ENCODE peak calls at places on chromosomes 1 and 21, in eight cellular contexts. J is iPS-NIHi11; C is cardiac muscle cell; W is kidney tubule cell; D is cardiac fibroblast; V is EL; S is activated naive CD4-positive, alpha-beta T cell treated with anti-CD3 and anti-CD28 coated beads, Interleukin-2, amount 10 ng/mL, durations not matched to agents 7 days and 5 days; T is IMR-90. P is an unnamed sample.

GRCh38 chr1:228045871-228046270 is 36.6 kb upstream of the ARF1 start:
- DNase-seq in T (no peak), S (no peak), V (no peak), C (no peak), D (no peak), W (no peak), J (peak; percentile 58), P (peak; percentile 40)

GRCh38 chr21:15549671-15550070 is 180.1 kb upstream of the USP25 start:
- DNase-seq in S (no peak), D (peak; percentile 2), V (peak; percentile 73), C (peak; percentile 25), T (peak; percentile 5), J (peak; percentile 15), W (peak; percentile 44), P (no peak)

GRCh38 chr1:75529488-75529887 is 81.4 kb downstream of the SLC44A5 start:
- DNase-seq in J (no peak), T (no peak), D (peak; percentile 22), S (no peak), C (peak; percentile 20), V (no peak), W (no peak), P (no peak)

GRCh38 chr1:33588726-33589125 is 116.3 kb downstream of the ZSCAN20 start:
- DNase-seq in W (no peak), J (no peak), D (no peak), V (no peak), S (no peak), C (no peak), T (no peak), P (no peak)

GRCh38 chr1:173224280-173224886 is 17.3 kb upstream of the TNFSF4 start:
- DNase-seq in S (no peak), D (no peak), V (peak; percentile 15), W (no peak), T (peak; percentile 28), C (no peak), J (no peak), P (no peak)

GRCh38 chr1:79852004-79852403 is 845.5 kb upstream of the ADGRL4 start:
- DNase-seq in J (no peak), T (no peak), S (no peak), D (no peak), V (no peak), C (no peak), W (peak; percentile 6), P (peak; percentile 9)

GRCh38 chr21:44092201-44092600 is 15.0 kb upstream of the PWP2 start:
- DNase-seq in T (no peak), S (no peak), J (no peak), C (no peak), W (no peak), D (no peak), V (no peak), P (no peak)

GRCh38 chr21:41755934-41756773 is 10.7 kb downstream of the RIPK4 start:
- DNase-seq in C (no peak), D (no peak), W (no peak), V (no peak), T (no peak), J (no peak), S (no peak), P (no peak)

GRCh38 chr1:63693956-63694607 is 79.7 kb upstream of the ROR1 start:
- DNase-seq in C (no peak), V (peak; percentile 39), D (peak; percentile 71), T (peak; percentile 52), W (peak; percentile 48), S (no peak), J (no peak), P (no peak)

GRCh38 chr1:198463709-198464108 is 76.8 kb downstream of the ATP6V1G3 start:
- DNase-seq in W (no peak), D (no peak), T (no peak), V (no peak), J (no peak), C (no peak), S (no peak), P (peak; percentile 39)

GRCh38 chr1:58903450-58904298 is 119.8 kb upstream of the JUN start:
- DNase-seq in S (peak; percentile 84), D (peak; percentile 97), J (peak; percentile 85), C (peak; percentile 97), T (peak; percentile 89), V (peak; percentile 93), W (peak; percentile 90), P (peak; percentile 74)

GRCh38 chr1:2274968-2275475 is 46.9 kb downstream of the SKI start:
- DNase-seq in C (no peak), T (no peak), W (no peak), D (no peak), V (no peak), S (no peak), J (no peak), P (no peak)

GRCh38 chr1:161177112-161177935 is at the start of gene B4GALT3:
- DNase-seq in T (peak; percentile 65), W (peak; percentile 81), V (peak; percentile 77), D (peak; percentile 80), S (peak; percentile 96), J (peak; percentile 99), C (peak; percentile 84), P (peak; percentile 59)

GRCh38 chr1:184033136-184033469 is 4.4 kb downstream of the COLGALT2 start:
- DNase-seq in V (no peak), D (no peak), T (no peak), J (no peak), S (no peak), C (no peak), W (no peak), P (no peak)

GRCh38 chr1:116855788-116856187 is 53.9 kb upstream of the PTGFRN start:
- DNase-seq in J (peak; percentile 29), S (no peak), D (peak; percentile 71), V (peak; percentile 77), C (peak; percentile 60), W (no peak), T (peak; percentile 39), P (no peak)

GRCh38 chr1:111804736-111805135 is 49.0 kb downstream of the DDX20 start:
- DNase-seq in S (no peak), C (no peak), T (no peak), J (no peak), W (no peak), D (no peak), V (no peak), P (no peak)

GRCh38 chr1:78419309-78419708 is 71.5 kb upstream of the PTGFR start:
- DNase-seq in J (no peak), T (peak; percentile 5), S (no peak), W (no peak), D (peak; percentile 21), V (peak; percentile 77), C (no peak), P (no peak)

GRCh38 chr1:117371436-117372151 is 4.3 kb downstream of the MAN1A2 start:
- DNase-seq in D (peak; percentile 73), T (peak; percentile 39), V (peak; percentile 57), W (no peak), J (no peak), C (peak; percentile 37), S (no peak), P (no peak)

GRCh38 chr1:14600405-14601150 is 2.1 kb downstream of the KAZN start:
- DNase-seq in S (no peak), T (no peak), J (no peak), C (no peak), W (peak; percentile 42), V (no peak), D (no peak), P (no peak)

GRCh38 chr1:179786815-179787736 is 44.0 kb downstream of the FAM163A start:
- DNase-seq in J (no peak), V (no peak), C (no peak), S (no peak), T (no peak), W (no peak), D (no peak), P (no peak)

GRCh38 chr1:12063141-12064072 is at the start of gene TNFRSF8:
- DNase-seq in T (peak; percentile 35), S (peak; percentile 62), C (peak; percentile 49), J (peak; percentile 60), D (peak; percentile 31), W (no peak), V (peak; percentile 43), P (peak; percentile 13)

GRCh38 chr1:208423522-208423921 is 179.3 kb upstream of the PLXNA2 start:
- DNase-seq in S (no peak), C (no peak), J (no peak), D (no peak), T (no peak), V (no peak), W (no peak), P (no peak)

GRCh38 chr1:32741067-32741416 is 38.5 kb upstream of the SYNC start:
- DNase-seq in W (no peak), J (no peak), D (no peak), T (no peak), V (no peak), S (no peak), C (no peak), P (no peak)

GRCh38 chr1:173332026-173332425 is 124.9 kb upstream of the TNFSF4 start:
- DNase-seq in C (peak; percentile 58), T (peak; percentile 89), V (peak; percentile 49), S (no peak), D (peak; percentile 45), J (no peak), W (peak; percentile 66), P (peak; percentile 21)

GRCh38 chr1:33815061-33815460 is 48.8 kb upstream of the HMGB4 start:
- DNase-seq in W (peak; percentile 63), T (peak; percentile 46), J (no peak), D (peak; percentile 2), C (peak; percentile 9), V (peak; percentile 4), S (no peak), P (peak; percentile 64)

GRCh38 chr21:20997633-20998455 is at the start of gene NCAM2:
- DNase-seq in D (peak; percentile 92), S (peak; percentile 65), C (peak; percentile 91), T (peak; percentile 76), J (peak; percentile 85), V (peak; percentile 68), W (peak; percentile 61), P (peak; percentile 4)

GRCh38 chr1:59144959-59145358 is 151.9 kb upstream of the FGGY start:
- DNase-seq in D (no peak), V (no peak), C (no peak), J (no peak), S (no peak), W (no peak), T (no peak), P (no peak)